ENCODE peak calls at places on chromosome 17, in nine cellular contexts. One of them, this sample, is unnamed.

GRCh38 chr17:7496470-7497227 is 12.5 kb downstream of the POLR2A start:
- DNase-seq in MV-4-11: no peak
- DNase-seq in NCI-H774: no peak
- DNase-seq in T-helper 22 cell: no peak
- DNase-seq in NCI-H524: no peak
- DNase-seq in stimulated activated CD4-positive, alpha-beta T cell treated with anti-CD3 and anti-CD28 coated beads, Interleukin-4, amount 100 ng/mL, for 1 hour: no peak
- DNase-seq in HuH-7: no peak
- DNase-seq in EH: no peak
- DNase-seq in HepG2: no peak
- DNase-seq in this sample: no peak

GRCh38 chr17:78985395-78985794 is 5.7 kb upstream of the LGALS3BP start:
- DNase-seq in MV-4-11: no peak
- DNase-seq in HuH-7: no peak
- DNase-seq in T-helper 22 cell: no peak
- DNase-seq in NCI-H774: no peak
- DNase-seq in HepG2: no peak
- DNase-seq in NCI-H524: no peak
- DNase-seq in stimulated activated CD4-positive, alpha-beta T cell treated with anti-CD3 and anti-CD28 coated beads, Interleukin-4, amount 100 ng/mL, for 1 hour: no peak
- DNase-seq in EH: no peak
- DNase-seq in this sample: no peak

GRCh38 chr17:45958994-45959665 is 39.9 kb upstream of the STH start:
- DNase-seq in HepG2: no peak
- DNase-seq in NCI-H774: no peak
- DNase-seq in T-helper 22 cell: no peak
- DNase-seq in stimulated activated CD4-positive, alpha-beta T cell treated with anti-CD3 and anti-CD28 coated beads, Interleukin-4, amount 100 ng/mL, for 1 hour: no peak
- DNase-seq in EH: no peak
- DNase-seq in HuH-7: no peak
- DNase-seq in NCI-H524: no peak
- DNase-seq in MV-4-11: no peak
- DNase-seq in this sample: no peak

GRCh38 chr17:41896726-41897125 is 22.0 kb downstream of the ACLY start:
- DNase-seq in stimulated activated CD4-positive, alpha-beta T cell treated with anti-CD3 and anti-CD28 coated beads, Interleukin-4, amount 100 ng/mL, for 1 hour: no peak
- DNase-seq in T-helper 22 cell: no peak
- DNase-seq in EH: no peak
- DNase-seq in HuH-7: no peak
- DNase-seq in MV-4-11: no peak
- DNase-seq in NCI-H524: no peak
- DNase-seq in NCI-H774: no peak
- DNase-seq in HepG2: no peak
- DNase-seq in this sample: no peak

GRCh38 chr17:72603346-72604242 is 482.8 kb downstream of the SOX9 start:
- DNase-seq in T-helper 22 cell: no peak
- DNase-seq in stimulated activated CD4-positive, alpha-beta T cell treated with anti-CD3 and anti-CD28 coated beads, Interleukin-4, amount 100 ng/mL, for 1 hour: no peak
- DNase-seq in NCI-H774: no peak
- DNase-seq in MV-4-11: no peak
- DNase-seq in EH: peak
- DNase-seq in HuH-7: no peak
- DNase-seq in NCI-H524: no peak
- DNase-seq in HepG2: no peak
- DNase-seq in this sample: no peak

GRCh38 chr17:79970576-79971068 is 65.0 kb downstream of the TBC1D16 start:
- DNase-seq in HuH-7: peak
- DNase-seq in NCI-H524: peak
- DNase-seq in EH: peak
- DNase-seq in MV-4-11: peak
- DNase-seq in T-helper 22 cell: no peak
- DNase-seq in NCI-H774: peak
- DNase-seq in stimulated activated CD4-positive, alpha-beta T cell treated with anti-CD3 and anti-CD28 coated beads, Interleukin-4, amount 100 ng/mL, for 1 hour: no peak
- DNase-seq in HepG2: peak
- DNase-seq in this sample: peak

GRCh38 chr17:31753011-31753410 is 106.0 kb downstream of the COPRS start:
- DNase-seq in NCI-H774: no peak
- DNase-seq in stimulated activated CD4-positive, alpha-beta T cell treated with anti-CD3 and anti-CD28 coated beads, Interleukin-4, amount 100 ng/mL, for 1 hour: no peak
- DNase-seq in HuH-7: no peak
- DNase-seq in NCI-H524: no peak
- DNase-seq in HepG2: peak
- DNase-seq in MV-4-11: no peak
- DNase-seq in EH: no peak
- DNase-seq in T-helper 22 cell: no peak
- DNase-seq in this sample: no peak

GRCh38 chr17:17512866-17513265 is 16.7 kb upstream of the RASD1 start:
- DNase-seq in EH: peak
- DNase-seq in HuH-7: no peak
- DNase-seq in T-helper 22 cell: no peak
- DNase-seq in NCI-H774: no peak
- DNase-seq in MV-4-11: no peak
- DNase-seq in stimulated activated CD4-positive, alpha-beta T cell treated with anti-CD3 and anti-CD28 coated beads, Interleukin-4, amount 100 ng/mL, for 1 hour: no peak
- DNase-seq in HepG2: no peak
- DNase-seq in NCI-H524: no peak
- DNase-seq in this sample: no peak

GRCh38 chr17:9056566-9056965 is 35.3 kb downstream of the NTN1 start:
- DNase-seq in HepG2: no peak
- DNase-seq in stimulated activated CD4-positive, alpha-beta T cell treated with anti-CD3 and anti-CD28 coated beads, Interleukin-4, amount 100 ng/mL, for 1 hour: no peak
- DNase-seq in EH: no peak
- DNase-seq in MV-4-11: no peak
- DNase-seq in NCI-H524: no peak
- DNase-seq in T-helper 22 cell: no peak
- DNase-seq in NCI-H774: no peak
- DNase-seq in HuH-7: no peak
- DNase-seq in this sample: no peak

GRCh38 chr17:44097110-44097810 is 26.2 kb downstream of the HDAC5 start:
- DNase-seq in stimulated activated CD4-positive, alpha-beta T cell treated with anti-CD3 and anti-CD28 coated beads, Interleukin-4, amount 100 ng/mL, for 1 hour: no peak
- DNase-seq in NCI-H774: no peak
- DNase-seq in EH: peak
- DNase-seq in T-helper 22 cell: no peak
- DNase-seq in HuH-7: no peak
- DNase-seq in NCI-H524: no peak
- DNase-seq in MV-4-11: peak
- DNase-seq in HepG2: peak
- DNase-seq in this sample: peak

GRCh38 chr17:16929281-16929680 is 42.6 kb downstream of the TNFRSF13B start:
- DNase-seq in HepG2: no peak
- DNase-seq in NCI-H524: peak
- DNase-seq in MV-4-11: no peak
- DNase-seq in NCI-H774: no peak
- DNase-seq in EH: no peak
- DNase-seq in stimulated activated CD4-positive, alpha-beta T cell treated with anti-CD3 and anti-CD28 coated beads, Interleukin-4, amount 100 ng/mL, for 1 hour: no peak
- DNase-seq in HuH-7: no peak
- DNase-seq in T-helper 22 cell: no peak
- DNase-seq in this sample: no peak

GRCh38 chr17:75869282-75870141 is 8.9 kb downstream of the TRIM47 start:
- DNase-seq in T-helper 22 cell: no peak
- DNase-seq in EH: peak
- DNase-seq in HuH-7: peak
- DNase-seq in MV-4-11: no peak
- DNase-seq in NCI-H524: no peak
- DNase-seq in HepG2: peak
- DNase-seq in stimulated activated CD4-positive, alpha-beta T cell treated with anti-CD3 and anti-CD28 coated beads, Interleukin-4, amount 100 ng/mL, for 1 hour: no peak
- DNase-seq in NCI-H774: no peak
- DNase-seq in this sample: no peak

GRCh38 chr17:48294193-48294909 is 135.7 kb downstream of the SKAP1 start:
- DNase-seq in NCI-H524: no peak
- DNase-seq in stimulated activated CD4-positive, alpha-beta T cell treated with anti-CD3 and anti-CD28 coated beads, Interleukin-4, amount 100 ng/mL, for 1 hour: no peak
- DNase-seq in T-helper 22 cell: no peak
- DNase-seq in MV-4-11: no peak
- DNase-seq in HepG2: no peak
- DNase-seq in EH: no peak
- DNase-seq in NCI-H774: no peak
- DNase-seq in HuH-7: no peak
- DNase-seq in this sample: no peak

GRCh38 chr17:82924812-82925211 is 85.0 kb upstream of the ZNF750 start:
- DNase-seq in NCI-H524: no peak
- DNase-seq in HepG2: peak
- DNase-seq in HuH-7: no peak
- DNase-seq in NCI-H774: no peak
- DNase-seq in MV-4-11: no peak
- DNase-seq in EH: no peak
- DNase-seq in T-helper 22 cell: no peak
- DNase-seq in stimulated activated CD4-positive, alpha-beta T cell treated with anti-CD3 and anti-CD28 coated beads, Interleukin-4, amount 100 ng/mL, for 1 hour: no peak
- DNase-seq in this sample: peak

GRCh38 chr17:27651411-27652345 is 20.7 kb downstream of the LGALS9 start:
- DNase-seq in HepG2: peak
- DNase-seq in HuH-7: no peak
- DNase-seq in MV-4-11: peak
- DNase-seq in stimulated activated CD4-positive, alpha-beta T cell treated with anti-CD3 and anti-CD28 coated beads, Interleukin-4, amount 100 ng/mL, for 1 hour: peak
- DNase-seq in EH: peak
- DNase-seq in NCI-H774: peak
- DNase-seq in NCI-H524: peak
- DNase-seq in T-helper 22 cell: peak
- DNase-seq in this sample: peak

This sample was measured in NB4.